ENCODE peak calls at places on chromosomes 2 and 18, in eight cellular contexts. W is neural progenitor cell; K is left lung; A is CD8-positive, alpha-beta T cell; L is upper lobe of right lung; O is heart left ventricle; Y is GM13977; J is lung. M is an unnamed sample.

GRCh38 chr2:63698825-63699548 is 110.2 kb downstream of the MDH1 start:
- DNase-seq in O (peak), Y (peak), K (peak), W (peak), J (peak), L (no peak), A (no peak), M (peak)

GRCh38 chr2:129193961-129194360 is 785.5 kb upstream of the RAB6C start:
- DNase-seq in L (no peak), J (no peak), A (no peak), Y (no peak), W (peak), O (no peak), K (no peak), M (no peak)

GRCh38 chr2:35080231-35080905 is 1275.2 kb upstream of the CRIM1 start:
- DNase-seq in Y (no peak), J (no peak), W (no peak), L (no peak), O (no peak), K (no peak), A (no peak), M (no peak)

GRCh38 chr2:202335791-202336467 is 40.2 kb upstream of the BMPR2 start:
- DNase-seq in K (no peak), A (no peak), L (no peak), W (no peak), J (no peak), Y (no peak), O (no peak), M (no peak)

GRCh38 chr2:37149626-37150322 is 7.0 kb downstream of the EIF2AK2 start:
- DNase-seq in A (no peak), L (no peak), W (no peak), Y (no peak), O (no peak), K (no peak), J (no peak), M (no peak)

GRCh38 chr18:59249186-59249774 is 24.0 kb downstream of the RAX start:
- DNase-seq in J (no peak), Y (peak), A (no peak), K (no peak), L (no peak), O (no peak), W (peak), M (peak)

GRCh38 chr2:69214898-69215297 is 172.1 kb downstream of the GFPT1 start:
- DNase-seq in L (no peak), A (no peak), O (peak), Y (no peak), J (no peak), K (no peak), W (no peak), M (no peak)

GRCh38 chr18:11783716-11784331 is 67.4 kb upstream of the CHMP1B start:
- DNase-seq in Y (no peak), L (no peak), A (no peak), K (no peak), O (no peak), W (no peak), J (no peak), M (no peak)

GRCh38 chr2:59584958-59585357 is 968.5 kb downstream of the BCL11A start:
- DNase-seq in O (no peak), W (peak), Y (no peak), K (no peak), J (no peak), A (no peak), L (no peak), M (no peak)

GRCh38 chr2:169828141-169828811 is 1.0 kb downstream of the UBR3 start:
- DNase-seq in K (peak), Y (peak), O (peak), W (peak), L (no peak), J (peak), A (no peak), M (no peak)

GRCh38 chr2:73255007-73255644 is 21.0 kb downstream of the CCT7 start:
- DNase-seq in A (no peak), J (no peak), W (no peak), L (peak), O (no peak), Y (no peak), K (no peak), M (no peak)

GRCh38 chr2:226965376-226965775 is 129.5 kb downstream of the RHBDD1 start:
- DNase-seq in A (no peak), K (no peak), W (no peak), L (no peak), J (no peak), O (no peak), Y (no peak), M (no peak)

GRCh38 chr2:167875524-167875923 is 371.9 kb downstream of the STK39 start:
- DNase-seq in J (no peak), K (no peak), W (no peak), L (no peak), Y (no peak), A (no peak), O (no peak), M (no peak)

GRCh38 chr2:241799522-241800197 is 9.3 kb upstream of the NEU4 start:
- DNase-seq in Y (peak), K (peak), W (no peak), A (no peak), J (peak), O (no peak), L (no peak), M (no peak)

GRCh38 chr2:160105366-160105765 is 43.0 kb upstream of the PLA2R1 start:
- DNase-seq in K (no peak), J (no peak), O (no peak), W (no peak), Y (no peak), A (no peak), L (no peak), M (no peak)

GRCh38 chr2:72924353-72925240 is 7.3 kb downstream of the EMX1 start:
- DNase-seq in L (peak), J (no peak), O (no peak), K (no peak), Y (peak), W (peak), A (peak), M (no peak)

GRCh38 chr2:192828947-192829346 is 634.2 kb upstream of the TMEFF2 start:
- DNase-seq in A (no peak), L (peak), J (no peak), O (no peak), Y (no peak), W (no peak), K (no peak), M (no peak)

GRCh38 chr2:213285404-213285803 is 1.1 kb downstream of the SPAG16 start:
- DNase-seq in K (no peak), O (no peak), A (no peak), Y (no peak), W (no peak), L (no peak), J (no peak), M (no peak)

GRCh38 chr2:195532628-195533271 is 124.3 kb upstream of the SLC39A10 start:
- DNase-seq in Y (no peak), A (no peak), W (no peak), L (no peak), J (no peak), O (no peak), K (no peak), M (no peak)

GRCh38 chr18:36389811-36390581 is 92.5 kb downstream of the FHOD3 start:
- DNase-seq in O (peak), K (no peak), A (no peak), Y (no peak), L (no peak), W (no peak), J (no peak), M (no peak)

GRCh38 chr2:95267458-95268207 is 6.6 kb upstream of the PROM2 start:
- DNase-seq in A (peak), Y (no peak), O (no peak), J (peak), W (no peak), L (peak), K (no peak), M (no peak)

GRCh38 chr2:20179755-20180594 is 45.0 kb downstream of the SDC1 start:
- DNase-seq in L (peak), Y (no peak), A (no peak), O (no peak), J (peak), K (peak), W (peak), M (no peak)

GRCh38 chr18:5518179-5518770 is 25.5 kb downstream of the EPB41L3 start:
- DNase-seq in W (no peak), J (no peak), K (no peak), A (no peak), O (no peak), Y (no peak), L (no peak), M (no peak)

GRCh38 chr2:147374410-147374811 is 470.4 kb upstream of the ACVR2A start:
- DNase-seq in A (no peak), J (no peak), K (no peak), L (no peak), O (no peak), Y (no peak), W (no peak), M (no peak)

GRCh38 chr18:50466634-50467033 is 91.8 kb downstream of the SKA1 start:
- DNase-seq in K (no peak), W (no peak), J (no peak), O (no peak), Y (no peak), A (no peak), L (no peak), M (no peak)

GRCh38 chr2:227829337-227829736 is 15.7 kb downstream of the CCL20 start:
- DNase-seq in L (no peak), W (no peak), A (no peak), K (no peak), Y (no peak), O (no peak), J (no peak), M (no peak)

GRCh38 chr2:192345287-192345686 is 150.6 kb upstream of the TMEFF2 start:
- DNase-seq in W (no peak), A (no peak), J (no peak), Y (no peak), O (no peak), K (no peak), L (no peak), M (no peak)

GRCh38 chr2:234293973-234294372 is 202.9 kb downstream of the ARL4C start:
- DNase-seq in J (no peak), O (no peak), L (no peak), K (no peak), Y (no peak), A (no peak), W (no peak), M (no peak)
- TF ChIP-seq CTCF in J (no peak), O (no peak), L (no peak), K (no peak), Y (no peak), A (no peak), W (peak), M (no peak)

GRCh38 chr2:194166818-194167217 is 1490.2 kb upstream of the SLC39A10 start:
- DNase-seq in A (no peak), W (peak), J (no peak), O (no peak), L (no peak), K (no peak), Y (no peak), M (no peak)
- TF ChIP-seq CTCF in A (no peak), W (peak), J (no peak), O (peak), L (peak), K (peak), Y (peak), M (peak)

GRCh38 chr2:212249451-212249850 is 289.2 kb downstream of the ERBB4 start:
- DNase-seq in L (no peak), K (no peak), J (no peak), W (no peak), O (no peak), A (no peak), Y (no peak), M (no peak)
- TF ChIP-seq CTCF in L (no peak), K (no peak), J (no peak), W (peak), O (peak), A (no peak), Y (peak), M (no peak)

GRCh38 chr2:74440005-74440377 is 1.7 kb downstream of the RTKN start:
- DNase-seq in K (no peak), A (no peak), O (peak), J (no peak), W (peak), Y (no peak), L (no peak), M (no peak)

GRCh38 chr2:74439373-74440004 is 2.2 kb downstream of the RTKN start:
- DNase-seq in W (peak), A (no peak), K (no peak), J (no peak), L (no peak), Y (no peak), O (no peak), M (no peak)

GRCh38 chr2:74441690-74442482 is at the start of gene RTKN:
- DNase-seq in J (peak), L (peak), A (no peak), Y (peak), K (peak), W (peak), O (no peak), M (no peak)

GRCh38 chr2:74441111-74441689 is 537 bp downstream of the RTKN start:
- DNase-seq in K (no peak), O (no peak), L (no peak), J (no peak), A (no peak), Y (no peak), W (peak), M (no peak)

DNA sequence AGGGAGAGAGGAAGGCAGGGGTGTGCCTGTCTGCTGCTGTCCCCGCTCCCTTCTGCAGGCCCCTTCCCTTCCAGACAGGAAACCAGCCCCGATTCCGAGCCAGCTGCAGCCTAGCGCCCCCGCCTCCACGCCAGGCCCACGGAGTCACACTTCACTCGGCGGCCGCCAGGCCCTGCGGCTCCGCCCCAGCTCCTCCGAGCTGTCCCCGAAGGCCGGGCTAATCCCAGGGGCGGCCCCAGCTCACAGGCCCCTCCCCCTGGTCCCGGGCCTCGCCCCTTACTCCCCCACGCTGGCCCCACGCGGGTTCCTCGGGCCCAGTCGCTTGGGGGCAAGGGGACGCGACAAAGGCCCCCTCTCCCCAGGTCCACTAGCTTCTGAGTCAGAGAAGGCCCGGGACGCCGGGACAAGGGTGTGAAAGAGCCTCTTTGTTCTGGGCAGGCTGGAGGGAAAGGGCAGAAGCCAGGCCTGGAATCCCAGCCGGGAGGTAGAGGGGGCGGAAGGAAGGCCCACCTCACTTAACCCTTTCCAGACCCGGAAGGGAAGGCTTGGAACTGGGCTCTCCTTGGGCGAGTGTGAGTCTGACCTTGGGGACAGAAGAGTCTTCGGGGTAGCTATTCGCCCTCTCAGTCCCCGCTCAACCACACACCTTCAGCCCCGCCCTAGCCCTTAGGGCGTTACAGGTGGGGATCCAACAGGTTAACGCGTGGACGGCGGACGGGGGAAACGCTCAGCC is 1.2 kb downstream of the RTKN start:
- DNase-seq in J (peak), O (peak), A (no peak), Y (peak), L (peak), W (peak), K (peak), M (no peak)
- TF ChIP-seq CTCF in J (no peak), O (peak), A (no peak), Y (no peak), L (peak), W (peak), K (no peak), M (peak)